ENCODE peak calls at places on chromosomes 4 and X, in six cellular contexts. E, D, Z, X, N and F are unnamed samples.

GRCh38 chr4:134145369-134145768 is 56.2 kb downstream of the PABPC4L start:
- DNase-seq in N (no peak), E (no peak), X (no peak), Z (no peak), D (no peak), F (no peak)

GRCh38 chrX:109886122-109886761 is 116.7 kb upstream of the TMEM164 start:
- DNase-seq in Z (peak), X (peak), D (no peak), E (peak), N (peak), F (peak)

GRCh38 chrX:13662537-13662841 is 9.5 kb downstream of the TCEANC start:
- DNase-seq in D (peak), X (no peak), E (no peak), Z (no peak), N (no peak), F (no peak)

GRCh38 chr4:99330648-99331047 is 9.4 kb upstream of the ADH1B start:
- DNase-seq in X (no peak), D (no peak), N (no peak), Z (no peak), E (no peak), F (no peak)

GRCh38 chr4:52172166-52172565 is 121.1 kb downstream of the SPATA18 start:
- DNase-seq in E (no peak), Z (no peak), D (no peak), X (no peak), N (peak), F (no peak)

GRCh38 chr4:186128842-186129241 is 24.3 kb downstream of the FAM149A start:
- DNase-seq in X (no peak), N (no peak), D (no peak), Z (no peak), E (no peak), F (no peak)

GRCh38 chr4:20433101-20433705 is 181.5 kb downstream of the SLIT2 start:
- DNase-seq in Z (no peak), E (no peak), D (no peak), X (no peak), N (no peak), F (no peak)

GRCh38 chr4:184288451-184289178 is 70.9 kb upstream of the ENPP6 start:
- DNase-seq in Z (peak), X (peak), D (no peak), E (peak), N (no peak), F (peak)

GRCh38 chr4:126850286-126850685 is 782.5 kb upstream of the INTU start:
- DNase-seq in X (no peak), D (peak), Z (no peak), E (no peak), N (peak), F (no peak)

GRCh38 chr4:120517966-120518365 is 404.6 kb downstream of the PRDM5 start:
- DNase-seq in Z (no peak), D (peak), N (peak), X (no peak), E (no peak), F (no peak)

GRCh38 chrX:41600266-41600665 is 88.5 kb upstream of the GPR34 start:
- DNase-seq in D (no peak), Z (no peak), X (no peak), E (no peak), N (no peak), F (no peak)

GRCh38 chr4:122152699-122153328 is 683 bp downstream of the BLTP1 start:
- DNase-seq in N (peak), D (no peak), Z (peak), X (peak), E (peak), F (peak)

GRCh38 chr4:132865458-132865857 is 283.6 kb upstream of the PCDH10 start:
- DNase-seq in E (no peak), X (no peak), D (no peak), N (no peak), Z (no peak), F (no peak)

DNA sequence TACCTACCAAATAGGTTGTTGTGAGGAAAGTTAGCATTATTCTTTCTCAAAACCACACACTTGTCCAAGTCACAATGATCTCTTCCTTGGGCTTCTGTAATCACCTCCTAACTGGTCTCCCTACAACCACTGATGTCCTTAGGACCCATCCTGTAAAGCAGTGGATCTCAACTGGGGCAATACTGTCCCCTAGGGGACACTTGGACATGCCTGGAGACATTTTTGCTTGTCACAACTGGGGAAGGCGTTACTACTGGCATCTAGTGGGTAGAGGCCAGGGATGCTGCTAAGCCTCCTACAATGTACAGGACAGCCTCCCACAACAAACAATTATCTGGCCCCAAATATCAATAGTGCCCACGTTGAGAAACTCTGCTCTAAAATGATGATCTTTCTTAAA is 118.7 kb upstream of the AP1S2 start:
- DNase-seq in N (peak), X (no peak), E (peak), Z (no peak), D (no peak), F (peak)
- TF ChIP-seq CTCF in N (peak), X (no peak), E (peak), Z (peak), D (peak), F (peak)

GRCh38 chr4:79134767-79135166 is 191.1 kb downstream of the NAA11 start:
- DNase-seq in E (no peak), X (no peak), D (no peak), Z (no peak), N (no peak), F (no peak)
- TF ChIP-seq CTCF in E (no peak), X (no peak), D (no peak), Z (no peak), N (no peak), F (no peak)

GRCh38 chr4:140047781-140048180 is 106.2 kb downstream of the MAML3 start:
- DNase-seq in X (no peak), N (no peak), Z (no peak), E (no peak), D (no peak), F (no peak)

GRCh38 chr4:140049024-140049923 is 104.7 kb downstream of the MAML3 start:
- DNase-seq in D (no peak), X (peak), E (no peak), Z (peak), N (peak), F (peak)

GRCh38 chr4:140048419-140049022 is 105.5 kb downstream of the MAML3 start:
- DNase-seq in N (peak), D (no peak), X (no peak), E (no peak), Z (no peak), F (no peak)

GRCh38 chr4:140052050-140052449 is 101.9 kb downstream of the MAML3 start:
- DNase-seq in Z (peak), N (peak), X (peak), D (no peak), E (peak), F (peak)

GRCh38 chr4:140049924-140050681 is 103.9 kb downstream of the MAML3 start:
- DNase-seq in E (peak), N (peak), Z (no peak), X (no peak), D (no peak), F (peak)
- TF ChIP-seq CTCF in E (peak), N (peak), Z (no peak), X (no peak), D (peak), F (peak)

DNA sequence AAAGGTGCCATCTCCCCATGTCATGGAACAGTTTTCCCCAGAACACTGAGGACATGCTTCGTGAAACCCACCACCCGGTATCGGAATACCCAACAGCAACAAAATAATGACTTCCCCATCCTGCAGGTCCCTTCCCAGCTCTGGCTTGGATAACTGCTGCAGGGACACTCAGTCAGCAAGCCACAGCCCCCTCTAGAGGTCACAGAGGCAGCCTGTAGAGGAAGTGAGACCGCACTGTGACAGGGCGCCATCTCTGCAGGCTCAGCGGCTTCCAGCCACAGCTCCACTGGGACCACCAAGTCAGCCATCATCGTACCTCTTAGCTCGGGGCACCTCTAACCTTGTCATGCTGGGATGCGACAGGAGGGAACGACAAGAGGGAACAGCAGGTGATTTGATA is 315.9 kb downstream of the LDB2 start:
- DNase-seq in D (no peak), E (no peak), X (no peak), N (no peak), Z (no peak), F (no peak)
- TF ChIP-seq CTCF in D (peak), E (no peak), X (no peak), N (peak), Z (no peak), F (no peak)

GRCh38 chr4:5050520-5050955 is 742 bp upstream of the STK32B start:
- DNase-seq in D (peak), Z (peak), E (peak), X (peak), N (peak), F (peak)
- TF ChIP-seq CTCF in D (peak), Z (peak), E (peak), X (peak), N (peak), F (peak)

GRCh38 chr4:53711916-53712315 is 120.6 kb upstream of the LNX1 start:
- DNase-seq in D (no peak), N (no peak), Z (no peak), E (no peak), X (no peak), F (no peak)
- TF ChIP-seq CTCF in D (no peak), N (no peak), Z (no peak), E (no peak), X (no peak), F (no peak)

DNA sequence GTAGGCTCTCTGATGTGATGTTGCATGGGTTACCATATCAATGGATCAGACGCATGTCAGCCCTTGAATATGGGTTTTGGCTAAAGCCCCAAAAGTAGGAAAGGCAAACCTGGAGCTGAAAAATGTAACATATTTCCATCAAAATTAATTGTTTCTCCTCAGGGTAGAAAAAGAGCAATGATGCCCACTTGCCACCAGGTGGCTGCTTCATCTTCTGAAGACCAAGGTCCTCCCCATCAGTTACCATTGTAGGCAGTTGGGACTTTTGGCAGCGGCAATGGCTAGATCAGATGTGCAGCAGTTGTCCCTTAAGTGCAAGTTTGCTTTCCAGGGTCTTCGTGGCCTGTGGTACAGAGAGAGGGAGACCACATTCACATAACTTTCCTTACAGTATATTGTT is 118.2 kb downstream of the NAF1 start:
- DNase-seq in X (no peak), Z (peak), N (peak), D (no peak), E (peak), F (peak)
- TF ChIP-seq CTCF in X (no peak), Z (no peak), N (peak), D (peak), E (peak), F (peak)